ENCODE peak calls at places on chromosomes 12 and 14, in nine cellular contexts. N is CD8-positive, alpha-beta T cell; K is hippocampal formation; U is choroid plexus epithelial cell; V is keratinocyte; D is GM04503; H is ELR; T is IMR-90; O is D341Med. S is an unnamed sample.

GRCh38 chr12:112705037-112705632 is 86.4 kb upstream of the RPH3A start:
- DNase-seq in N (no peak), D (no peak), U (no peak), T (no peak), K (no peak), H (peak), V (no peak), O (no peak), S (no peak)

GRCh38 chr12:122526683-122527477 is at the start of the genes KNTC1 and RSRC2:
- DNase-seq in U (peak), H (peak), K (peak), O (peak), N (peak), V (peak), T (peak), D (peak), S (peak)

GRCh38 chr12:120230326-120230973 is 29.5 kb upstream of the RPLP0 start:
- DNase-seq in U (peak), H (peak), T (peak), V (no peak), D (peak), O (no peak), N (no peak), K (no peak), S (no peak)

GRCh38 chr12:31035944-31036665 is 37.6 kb upstream of the DDX11 start:
- DNase-seq in K (no peak), V (no peak), N (no peak), U (peak), T (peak), D (no peak), H (peak), O (no peak), S (no peak)

GRCh38 chr14:105058521-105059034 is 6.7 kb downstream of the GPR132 start:
- DNase-seq in T (no peak), V (no peak), O (peak), H (no peak), N (no peak), U (no peak), K (no peak), D (no peak), S (peak)

GRCh38 chr14:67400434-67400833 is 11.5 kb downstream of the PLEK2 start:
- DNase-seq in O (no peak), N (no peak), D (no peak), K (no peak), H (no peak), V (no peak), T (no peak), U (no peak), S (no peak)

GRCh38 chr12:2138871-2139308 is 86.1 kb downstream of the CACNA1C start:
- DNase-seq in V (no peak), N (no peak), H (no peak), T (peak), K (no peak), D (no peak), O (no peak), U (peak), S (no peak)

GRCh38 chr14:61838661-61839060 is 76.4 kb downstream of the SNAPC1 start:
- DNase-seq in N (no peak), O (no peak), V (no peak), D (no peak), U (peak), H (peak), T (peak), K (no peak), S (no peak)

GRCh38 chr12:51819851-51820720 is 28.4 kb downstream of the FIGNL2 start:
- DNase-seq in T (no peak), D (no peak), U (no peak), V (no peak), N (no peak), K (no peak), O (peak), H (no peak), S (no peak)

GRCh38 chr12:34358198-34358597 is 335.9 kb downstream of the ALG10 start:
- DNase-seq in H (no peak), V (no peak), T (no peak), D (no peak), O (no peak), K (no peak), N (no peak), U (no peak), S (no peak)

GRCh38 chr12:111439657-111440151 is 34.0 kb downstream of the SH2B3 start:
- DNase-seq in N (no peak), O (no peak), H (no peak), V (no peak), T (no peak), D (no peak), K (no peak), U (no peak), S (no peak)

GRCh38 chr14:47040490-47040889 is 388.9 kb upstream of the RPL10L start:
- DNase-seq in H (no peak), U (peak), T (no peak), K (no peak), N (no peak), V (no peak), O (peak), D (no peak), S (no peak)

GRCh38 chr12:56420411-56420810 is 28.8 kb downstream of the TIMELESS start:
- DNase-seq in T (no peak), V (no peak), U (no peak), K (no peak), D (no peak), O (no peak), H (no peak), N (no peak), S (no peak)

GRCh38 chr14:36747411-36748184 is 85.9 kb downstream of the PAX9 start:
- DNase-seq in K (no peak), T (no peak), O (peak), U (peak), N (no peak), V (no peak), D (no peak), H (peak), S (no peak)

GRCh38 chr14:74475678-74476077 is 17.4 kb downstream of the NPC2 start:
- DNase-seq in V (no peak), D (peak), N (no peak), T (peak), K (no peak), U (peak), O (no peak), H (peak), S (no peak)

GRCh38 chr12:103529306-103529705 is 33.5 kb upstream of the C12orf42 start:
- DNase-seq in T (no peak), N (no peak), D (no peak), O (peak), H (no peak), U (no peak), K (no peak), V (no peak), S (no peak)

GRCh38 chr12:56677680-56678079 is 10.4 kb downstream of the PTGES3 start:
- DNase-seq in T (no peak), V (no peak), N (no peak), U (no peak), H (no peak), O (no peak), K (no peak), D (no peak), S (no peak)

GRCh38 chr14:104280902-104281767 is 142.7 kb downstream of the KIF26A start:
- DNase-seq in N (no peak), O (peak), D (no peak), T (no peak), V (no peak), K (no peak), H (no peak), U (no peak), S (no peak)

GRCh38 chr12:128052341-128052740 is 214.6 kb upstream of the TMEM132C start:
- DNase-seq in O (no peak), H (no peak), U (peak), N (no peak), T (no peak), V (no peak), K (no peak), D (no peak), S (no peak)

GRCh38 chr12:84912191-84913142 is at the start of gene SLC6A15:
- DNase-seq in U (peak), K (peak), H (peak), V (no peak), T (peak), O (peak), D (no peak), N (no peak), S (no peak)

GRCh38 chr12:109741286-109741969 is 27.8 kb downstream of the FAM222A start:
- DNase-seq in V (no peak), K (no peak), T (no peak), H (no peak), D (no peak), U (no peak), O (no peak), N (peak), S (no peak)

GRCh38 chr14:23086565-23086964 is 8.4 kb downstream of the ACIN1 start:
- DNase-seq in O (no peak), T (no peak), U (no peak), K (no peak), H (no peak), V (no peak), N (no peak), D (no peak), S (no peak)

GRCh38 chr12:128872303-128872702 is 19.0 kb downstream of the GLT1D1 start:
- DNase-seq in V (no peak), O (no peak), K (no peak), N (no peak), T (no peak), H (no peak), D (no peak), U (no peak), S (no peak)

GRCh38 chr14:65637780-65638179 is 225.2 kb downstream of the FUT8 start:
- DNase-seq in U (no peak), D (no peak), V (no peak), K (no peak), N (peak), H (peak), T (peak), O (no peak), S (no peak)

GRCh38 chr12:43098766-43099550 is 453.0 kb downstream of the ADAMTS20 start:
- DNase-seq in H (peak), V (no peak), D (no peak), U (no peak), K (no peak), T (peak), O (no peak), N (no peak), S (no peak)

GRCh38 chr12:1688086-1688710 is 2.7 kb upstream of the ADIPOR2 start:
- DNase-seq in T (no peak), N (no peak), U (no peak), O (no peak), V (no peak), K (no peak), D (no peak), H (peak), S (no peak)

GRCh38 chr12:67082221-67082620 is 186.9 kb upstream of the CAND1 start:
- DNase-seq in T (no peak), D (no peak), U (no peak), N (no peak), O (no peak), K (no peak), V (no peak), H (no peak), S (no peak)

GRCh38 chr12:5516371-5516770 is 84.5 kb downstream of the NTF3 start:
- DNase-seq in K (no peak), T (no peak), O (no peak), H (no peak), U (no peak), V (no peak), N (no peak), D (no peak), S (no peak)

GRCh38 chr12:94615284-94616216 is 34.8 kb downstream of the TMCC3 start:
- DNase-seq in U (peak), V (no peak), T (peak), H (peak), O (no peak), N (no peak), D (no peak), K (peak), S (no peak)

GRCh38 chr14:51185180-51185579 is 54.9 kb upstream of the TMX1 start:
- DNase-seq in U (no peak), D (no peak), N (no peak), H (no peak), O (no peak), V (no peak), T (no peak), K (no peak), S (no peak)

GRCh38 chr12:116465892-116466291 is 93.3 kb upstream of the MAP1LC3B2 start:
- DNase-seq in O (no peak), D (no peak), V (no peak), N (no peak), T (no peak), U (no peak), H (no peak), K (no peak), S (no peak)

S was measured in activated T-cell treated with anti-CD3 and anti-CD28 coated beads, Interleukin-2, amount 50 U/mL, for 1 hour.